ENCODE peak calls at places on chromosomes 6 and 20, in seven cellular contexts. T, R, B, I, F, M and C are unnamed samples.
A peak's percentile ranks its signal among the peaks of the same experiment; 100 is the strongest.

GRCh38 chr6:17054647-17055046 is 47.2 kb upstream of the STMND1 start:
- DNase-seq in M (no peak), T (no peak), F (no peak), I (no peak), R (no peak), B (no peak), C (peak; percentile 63)

GRCh38 chr20:58227391-58228102 is 906 bp downstream of the ANKRD60 start:
- DNase-seq in R (no peak), M (no peak), F (no peak), B (no peak), T (no peak), I (no peak), C (no peak)

GRCh38 chr6:117906905-117907599 is at the start of gene SLC35F1:
- DNase-seq in B (peak; percentile 87), F (peak; percentile 1), T (peak; percentile 74), M (peak; percentile 88), I (peak; percentile 35), R (no peak), C (peak; percentile 46)

GRCh38 chr6:141202641-141203040 is 930.1 kb upstream of the GJE1 start:
- DNase-seq in F (no peak), R (no peak), B (no peak), T (no peak), M (no peak), I (no peak), C (no peak)

GRCh38 chr20:22226849-22227248 is 357.5 kb downstream of the FOXA2 start:
- DNase-seq in T (no peak), M (no peak), F (no peak), B (no peak), R (no peak), I (no peak), C (no peak)

GRCh38 chr6:140987364-140988135 is 1145.2 kb upstream of the GJE1 start:
- DNase-seq in I (no peak), M (no peak), B (no peak), T (no peak), F (peak; percentile 24), R (no peak), C (no peak)

GRCh38 chr6:149213829-149214228 is 103.7 kb upstream of the TAB2 start:
- DNase-seq in I (peak; percentile 69), B (no peak), F (peak; percentile 79), M (no peak), T (no peak), R (no peak), C (no peak)

GRCh38 chr20:44111712-44112335 is 75.2 kb downstream of the JPH2 start:
- DNase-seq in B (no peak), F (peak; percentile 7), M (no peak), T (no peak), R (no peak), I (peak; percentile 18), C (peak; percentile 60)

GRCh38 chr6:33277663-33278391 is 904 bp downstream of the B3GALT4 start:
- DNase-seq in M (no peak), F (no peak), T (no peak), R (no peak), B (peak; percentile 49), I (no peak), C (no peak)

GRCh38 chr6:89310929-89311328 is 4.2 kb downstream of the GABRR2 start:
- DNase-seq in F (no peak), R (no peak), B (no peak), T (no peak), I (peak; percentile 74), M (peak; percentile 21), C (peak; percentile 26)

GRCh38 chr6:35370124-35370741 is 27.9 kb downstream of the PPARD start:
- DNase-seq in R (no peak), I (peak; percentile 98), T (no peak), B (no peak), M (no peak), F (peak; percentile 95), C (peak; percentile 99)

GRCh38 chr6:46356543-46356942 is 134.7 kb downstream of the RCAN2 start:
- DNase-seq in R (no peak), F (no peak), B (no peak), I (no peak), M (no peak), T (no peak), C (no peak)

GRCh38 chr20:11140359-11140758 is 466.6 kb upstream of the JAG1 start:
- DNase-seq in M (no peak), R (no peak), B (no peak), T (no peak), I (peak; percentile 11), F (peak; percentile 84), C (no peak)

GRCh38 chr6:112216699-112217551 is 37.4 kb downstream of the LAMA4 start:
- DNase-seq in F (peak; percentile 95), M (peak; percentile 48), T (no peak), R (no peak), I (peak; percentile 94), B (no peak), C (no peak)

GRCh38 chr6:137218473-137218916 is 690 bp downstream of the IFNGR1 start:
- DNase-seq in T (peak; percentile 2), M (peak; percentile 63), R (no peak), I (peak; percentile 92), B (no peak), F (peak; percentile 52), C (peak; percentile 93)

GRCh38 chr20:5630071-5630470 is 120.1 kb upstream of the SHLD1 start:
- DNase-seq in F (no peak), I (no peak), T (no peak), M (no peak), B (no peak), R (no peak), C (no peak)

GRCh38 chr20:64082821-64083379 is 1.3 kb downstream of the LKAAEAR1 start:
- DNase-seq in F (no peak), R (no peak), T (no peak), M (no peak), I (no peak), B (no peak), C (no peak)

GRCh38 chr6:134003542-134003951 is 48.9 kb downstream of the SLC2A12 start:
- DNase-seq in I (no peak), T (no peak), R (no peak), B (no peak), M (no peak), F (peak; percentile 48), C (no peak)

GRCh38 chr6:16343593-16343992 is 105.2 kb downstream of the GMPR start:
- DNase-seq in B (no peak), T (no peak), F (no peak), I (no peak), R (no peak), M (no peak), C (no peak)

GRCh38 chr20:63702036-63702665 is 5.6 kb downstream of the ARFRP1 start:
- DNase-seq in I (no peak), B (no peak), T (no peak), M (no peak), R (no peak), F (no peak), C (no peak)

GRCh38 chr6:46808806-46809205 is 15.6 kb downstream of the MEP1A start:
- DNase-seq in M (no peak), F (no peak), B (no peak), T (no peak), I (no peak), R (no peak), C (no peak)

DNA sequence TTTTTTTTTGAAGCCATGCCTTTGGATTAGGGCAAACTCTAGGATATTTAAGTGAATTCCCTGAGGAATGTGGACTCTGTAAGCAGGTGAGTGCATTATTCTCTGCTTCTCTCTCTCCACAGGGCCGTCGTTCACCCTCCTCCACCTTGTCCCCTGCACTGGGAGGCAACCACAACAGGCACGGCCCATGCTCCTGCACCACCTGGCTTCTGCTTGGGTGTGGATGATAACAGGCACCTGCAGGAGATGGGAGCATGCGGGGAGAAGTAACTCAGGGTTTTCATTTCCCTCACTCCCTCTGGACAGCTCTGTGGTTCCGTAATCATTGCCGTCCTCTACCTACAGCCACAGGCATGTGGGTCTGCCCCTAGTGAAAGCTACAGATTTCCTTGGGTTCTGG is 43.4 kb downstream of the HLA-C start:
- DNase-seq in F (no peak), B (no peak), M (no peak), I (no peak), T (no peak), R (no peak), C (no peak)
- H4K8ac ChIP-seq in F (no peak overlapping the region), B (no peak overlapping the region), M (no peak overlapping the region), I (no peak overlapping the region), T (peak overlapping the region; percentile 43), R (no peak overlapping the region), C (no peak overlapping the region)

DNA sequence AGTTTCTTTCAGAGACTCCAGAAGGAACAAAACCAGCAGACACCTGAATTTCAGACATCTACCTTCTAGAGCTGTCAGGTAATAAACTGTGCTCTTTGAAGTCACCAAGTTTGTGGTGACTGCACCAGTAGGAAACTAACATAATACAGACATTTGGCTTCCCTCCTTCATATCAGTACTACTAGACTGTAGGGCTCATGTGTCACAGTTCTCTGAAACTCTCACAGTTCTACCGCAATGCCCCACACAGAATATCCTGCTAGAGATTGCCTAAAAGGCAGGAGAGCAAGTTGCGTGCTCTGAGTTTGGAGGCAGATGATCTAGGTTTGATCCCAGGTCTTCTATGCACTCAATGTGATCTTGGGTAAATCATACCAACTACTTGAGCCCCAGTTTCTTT is 205.0 kb upstream of the LRFN2 start:
- DNase-seq in I (no peak), M (no peak), R (no peak), T (no peak), B (no peak), F (no peak), C (no peak)
- H2BK5ac ChIP-seq in I (no peak overlapping the region), M (peak overlapping the region; percentile 9), R (no peak overlapping the region), T (no peak overlapping the region), B (no peak overlapping the region), F (no peak overlapping the region), C (no peak overlapping the region)

DNA sequence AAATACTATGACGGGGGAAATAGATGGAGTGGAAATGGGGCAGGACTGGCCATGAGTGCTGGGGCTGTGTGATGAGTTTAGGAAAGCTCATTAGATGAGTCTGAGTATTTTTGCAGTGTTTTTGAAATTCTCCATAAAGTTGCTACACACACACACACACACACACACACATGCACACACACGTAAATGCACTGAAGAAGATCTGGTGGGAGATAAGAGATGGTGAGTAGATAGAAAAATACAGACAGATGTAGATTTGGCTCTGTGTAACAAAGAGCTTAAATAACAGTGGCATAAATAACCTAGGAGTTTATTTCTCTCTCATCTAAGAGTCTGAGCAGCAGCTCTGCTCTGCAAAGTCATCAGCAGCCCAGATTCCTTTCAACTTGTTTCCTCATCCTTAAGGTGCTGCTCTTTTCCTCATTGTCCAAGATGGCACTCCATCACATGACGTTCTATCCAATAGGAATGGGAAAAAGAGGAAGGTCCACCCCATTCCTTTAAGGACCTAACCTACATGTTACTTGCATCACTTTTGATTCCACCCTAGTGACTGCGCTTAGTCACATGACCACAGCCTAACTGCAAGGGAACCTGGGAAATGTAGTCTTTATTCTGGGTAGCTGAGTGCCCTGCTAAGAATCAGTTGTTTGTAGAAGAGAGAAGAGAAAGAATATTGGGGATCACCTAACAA is 76.4 kb downstream of the EYA2 start:
- DNase-seq in B (peak; percentile 87), T (peak; percentile 66), I (peak; percentile 70), R (peak; percentile 43), M (peak; percentile 99), F (peak; percentile 97), C (peak; percentile 84)
- H4K8ac ChIP-seq in B (no peak overlapping the region), T (no peak overlapping the region), I (no peak overlapping the region), R (no peak overlapping the region), M (no peak overlapping the region), F (peak overlapping the region; percentile 8), C (no peak overlapping the region)

DNA sequence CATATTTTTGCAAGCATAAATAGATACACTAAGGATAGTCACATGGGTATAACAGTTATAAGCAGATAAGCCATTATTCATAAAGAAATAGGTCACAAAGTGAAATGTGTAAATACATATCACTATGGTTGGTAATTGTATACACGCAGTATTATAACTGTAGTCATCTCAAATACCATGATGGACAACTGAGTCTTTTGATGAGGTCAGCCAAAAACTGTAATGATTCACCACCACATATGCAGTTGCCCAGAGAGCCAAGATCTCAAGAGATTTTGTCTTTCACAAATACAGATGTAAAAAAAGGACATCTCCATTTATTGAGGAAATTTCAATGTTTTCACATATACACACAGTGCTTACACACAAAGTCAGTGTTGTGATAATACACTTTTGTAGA is 28.3 kb downstream of the ZNF292 start:
- DNase-seq in F (peak; percentile 77), R (no peak), M (no peak), I (no peak), B (no peak), T (no peak), C (no peak)
- H2BK5ac ChIP-seq in F (no peak overlapping the region), R (no peak overlapping the region), M (no peak overlapping the region), I (no peak overlapping the region), B (no peak overlapping the region), T (no peak overlapping the region), C (no peak overlapping the region)